ENCODE peak calls at places on chromosomes 4 and X, in five cellular contexts. B is HFF-Myc, E is tibial nerve, F is AG04450, Y is endodermal cell. U is an unnamed sample.

GRCh38 chrX:20383487-20383886 is 116.8 kb upstream of the RPS6KA3 start:
- DNase-seq in B (no peak), E (no peak), F (no peak), Y (no peak), U (no peak)

GRCh38 chr4:116092961-116093360 is 979.5 kb upstream of the NDST4 start:
- DNase-seq in B (no peak), E (no peak), F (no peak), Y (no peak), U (no peak)

GRCh38 chr4:8538703-8539567 is 41.3 kb upstream of the GPR78 start:
- DNase-seq in B (no peak), E (no peak), F (no peak), Y (no peak), U (no peak)

GRCh38 chr4:151329217-151330007 is 4.0 kb upstream of the SH3D19 start:
- DNase-seq in B (no peak), E (no peak), F (no peak), Y (no peak), U (no peak)

GRCh38 chrX:104482757-104483156 is 83.2 kb upstream of the IL1RAPL2 start:
- DNase-seq in B (no peak), E (no peak), F (no peak), Y (no peak), U (no peak)

GRCh38 chrX:13938053-13938765 is 91.5 kb downstream of the GEMIN8 start:
- DNase-seq in B (no peak), E (no peak), F (no peak), Y (peak), U (no peak)

GRCh38 chr4:127214936-127215335 is 417.8 kb upstream of the INTU start:
- DNase-seq in B (no peak), E (no peak), F (no peak), Y (no peak), U (no peak)

GRCh38 chr4:21469438-21470032 is 479.0 kb downstream of the KCNIP4 start:
- DNase-seq in B (no peak), E (no peak), F (no peak), Y (no peak), U (no peak)

GRCh38 chr4:156803056-156803455 is 168.5 kb downstream of the PDGFC start:
- DNase-seq in B (no peak), E (no peak), F (no peak), Y (no peak), U (no peak)

GRCh38 chrX:104420907-104421306 is 145.1 kb upstream of the IL1RAPL2 start:
- DNase-seq in B (no peak), E (no peak), F (no peak), Y (no peak), U (no peak)

GRCh38 chr4:156321203-156321602 is 367.5 kb upstream of the CTSO start:
- DNase-seq in B (no peak), E (no peak), F (peak), Y (no peak), U (no peak)

GRCh38 chr4:21769404-21770147 is 179.0 kb downstream of the KCNIP4 start:
- DNase-seq in B (no peak), E (no peak), F (no peak), Y (no peak), U (no peak)

GRCh38 chr4:40480291-40480690 is 145.2 kb downstream of the CHRNA9 start:
- DNase-seq in B (no peak), E (no peak), F (no peak), Y (no peak), U (no peak)

GRCh38 chrX:101415180-101416130 is 7.4 kb downstream of the HNRNPH2 start:
- DNase-seq in B (no peak), E (no peak), F (peak), Y (peak), U (no peak)

GRCh38 chr4:15805583-15806517 is 27.7 kb downstream of the CD38 start:
- DNase-seq in B (peak), E (no peak), F (peak), Y (peak), U (no peak)

GRCh38 chrX:97096385-97096784 is 212.7 kb downstream of the RPA4 start:
- DNase-seq in B (no peak), E (no peak), F (no peak), Y (peak), U (no peak)

GRCh38 chrX:109268340-109268739 is 213.5 kb downstream of the GUCY2F start:
- DNase-seq in B (no peak), E (no peak), F (no peak), Y (no peak), U (no peak)

GRCh38 chr4:2803624-2804448 is 11.0 kb downstream of the SH3BP2 start:
- DNase-seq in B (no peak), E (no peak), F (no peak), Y (no peak), U (no peak)

GRCh38 chr4:134695433-134695832 is 493.8 kb upstream of the PABPC4L start:
- DNase-seq in B (no peak), E (no peak), F (no peak), Y (no peak), U (no peak)
- TF ChIP-seq CTCF in B (no peak), E (no peak), F (no peak), Y (peak), U (no peak)

DNA sequence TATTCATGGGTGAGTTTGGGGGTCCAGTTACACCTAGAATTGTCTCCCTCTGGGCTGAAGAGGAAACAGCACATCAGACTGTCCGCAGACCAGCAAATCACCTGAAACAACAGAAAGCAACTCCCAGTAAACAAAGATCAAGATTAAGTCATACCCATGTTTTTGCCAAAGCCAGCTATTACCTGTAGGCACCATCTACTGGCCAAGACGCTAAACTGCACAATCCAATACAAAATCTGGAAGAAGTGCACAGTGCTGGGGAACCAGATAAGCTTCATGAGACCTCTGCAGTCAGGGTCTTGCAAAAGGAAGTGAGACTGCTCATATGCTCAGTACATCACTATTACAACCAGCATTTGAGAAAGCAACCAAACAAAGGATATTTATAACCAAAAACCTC is 157.5 kb upstream of the ITM2A start:
- DNase-seq in B (no peak), E (no peak), F (no peak), Y (peak), U (no peak)
- TF ChIP-seq CTCF in B (no peak), E (no peak), F (no peak), Y (peak), U (no peak)

DNA sequence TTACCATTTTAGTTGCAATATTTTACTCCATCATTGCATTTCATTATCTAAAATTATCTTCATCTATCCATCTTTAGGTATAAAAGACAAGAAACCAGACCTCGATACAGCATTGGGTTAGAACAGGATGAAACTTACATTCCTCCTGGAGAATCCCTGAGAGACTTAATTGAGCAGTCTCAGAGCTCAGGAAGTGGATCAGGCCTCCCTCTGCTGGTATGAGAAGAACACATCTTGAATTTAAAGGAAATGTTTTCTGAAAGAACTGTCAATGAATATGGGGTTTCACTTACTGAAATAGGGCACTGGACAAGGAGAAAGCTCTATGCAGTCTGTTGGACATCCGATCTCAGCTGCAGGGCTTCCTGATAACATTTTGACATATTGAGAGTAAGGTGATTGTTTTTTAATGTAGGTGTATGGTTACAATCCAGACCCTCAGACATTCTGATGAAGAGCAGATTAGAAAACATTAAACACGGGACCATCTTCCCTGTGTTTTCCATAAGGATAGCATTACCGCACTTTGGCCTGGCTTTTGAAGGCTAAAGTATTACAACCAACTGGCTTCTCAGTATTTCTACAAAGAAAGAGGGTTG is 367.2 kb downstream of the BMPR1B start:
- DNase-seq in B (peak), E (no peak), F (peak), Y (peak), U (no peak)
- TF ChIP-seq CTCF in B (peak), E (no peak), F (peak), Y (peak), U (no peak)

GRCh38 chrX:124230573-124231300 is 101.7 kb upstream of the TEX13D start:
- DNase-seq in B (no peak), E (no peak), F (no peak), Y (no peak), U (no peak)

GRCh38 chrX:124226129-124226528 is 106.3 kb upstream of the TEX13D start:
- DNase-seq in B (no peak), E (no peak), F (no peak), Y (no peak), U (no peak)

GRCh38 chrX:124231454-124231853 is 101.0 kb upstream of the TEX13D start:
- DNase-seq in B (no peak), E (no peak), F (no peak), Y (no peak), U (no peak)

GRCh38 chrX:124229374-124229773 is 103.1 kb upstream of the TEX13D start:
- DNase-seq in B (no peak), E (no peak), F (no peak), Y (peak), U (no peak)

DNA sequence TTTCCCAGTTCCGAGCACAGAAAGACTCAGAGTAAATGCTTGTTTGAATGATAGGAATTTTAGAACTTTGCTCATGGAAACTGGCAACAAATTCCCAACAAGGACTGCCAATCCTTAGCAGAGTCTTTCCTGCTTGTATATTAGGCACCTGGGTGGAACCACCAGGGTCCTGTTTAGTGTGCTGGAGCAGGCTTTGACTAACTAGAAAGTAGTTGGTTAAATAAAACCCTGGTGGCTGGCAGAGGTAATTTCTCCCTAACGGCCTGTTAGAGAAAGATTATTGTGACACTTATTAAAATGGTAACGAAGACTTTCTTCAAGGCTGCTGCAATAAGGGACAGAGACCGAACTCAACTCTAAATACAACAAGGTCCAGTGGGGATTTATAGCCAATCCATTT is 103.6 kb upstream of the TEX13D start:
- DNase-seq in B (no peak), E (no peak), F (no peak), Y (no peak), U (no peak)
- TF ChIP-seq CTCF in B (no peak), E (no peak), F (no peak), Y (peak), U (no peak)

DNA sequence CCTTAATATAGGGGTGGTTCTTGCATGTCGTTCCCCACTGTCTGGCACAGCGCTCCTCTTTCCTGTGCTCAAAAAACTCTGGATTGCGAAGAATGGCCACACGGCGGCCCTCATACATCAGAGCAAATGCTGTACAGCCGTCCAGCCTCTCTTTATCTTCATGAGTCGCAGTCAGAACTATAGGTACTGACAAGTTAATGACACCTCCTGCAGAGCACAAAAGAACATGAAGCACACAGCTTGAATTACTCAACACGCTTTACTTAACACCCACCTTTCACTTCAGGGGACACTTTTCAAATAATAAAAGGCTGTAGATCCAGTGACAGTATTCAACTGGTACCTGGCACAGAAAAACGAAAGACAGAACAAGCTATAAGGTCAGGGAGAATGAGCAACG is 65.3 kb downstream of the PAPSS1 start:
- DNase-seq in B (no peak), E (no peak), F (no peak), Y (peak), U (no peak)
- TF ChIP-seq CTCF in B (no peak), E (no peak), F (no peak), Y (peak), U (no peak)

GRCh38 chrX:73289039-73289438 is 74.4 kb upstream of the NAP1L2 start:
- DNase-seq in B (no peak), E (no peak), F (no peak), Y (peak), U (no peak)
- TF ChIP-seq CTCF in B (no peak), E (no peak), F (no peak), Y (peak), U (no peak)

GRCh38 chr4:5976431-5976830 is 41.8 kb downstream of the C4orf50 start:
- DNase-seq in B (no peak), E (no peak), F (no peak), Y (peak), U (no peak)

GRCh38 chr4:5980436-5981155 is 37.6 kb downstream of the C4orf50 start:
- DNase-seq in B (no peak), E (no peak), F (no peak), Y (peak), U (no peak)

GRCh38 chr4:5982156-5982973 is 35.9 kb downstream of the C4orf50 start:
- DNase-seq in B (no peak), E (no peak), F (no peak), Y (peak), U (no peak)

GRCh38 chr4:5976921-5977320 is 41.3 kb downstream of the C4orf50 start:
- DNase-seq in B (no peak), E (no peak), F (no peak), Y (peak), U (no peak)

DNA sequence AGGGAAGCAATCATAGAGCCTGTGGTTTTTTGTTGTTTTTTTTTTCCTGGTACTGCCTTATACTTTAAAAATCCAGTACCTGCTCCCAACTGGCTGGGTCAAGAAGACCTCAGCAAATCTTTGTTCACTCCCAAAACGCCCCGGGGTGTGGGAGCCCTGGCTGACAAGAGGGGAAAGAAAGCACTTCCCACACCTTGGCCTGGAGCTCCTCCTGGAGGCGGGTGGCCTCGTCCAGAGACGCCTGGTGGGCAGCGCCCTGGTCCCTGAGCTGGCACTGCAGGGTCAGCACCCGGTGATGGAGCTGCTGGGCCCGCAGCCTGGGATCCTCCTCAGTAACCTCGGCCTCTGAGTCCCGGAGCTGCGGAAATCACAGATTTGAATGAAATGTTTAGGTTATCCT is 38.2 kb downstream of the C4orf50 start:
- DNase-seq in B (no peak), E (no peak), F (no peak), Y (peak), U (no peak)
- TF ChIP-seq CTCF in B (peak), E (no peak), F (peak), Y (peak), U (no peak)

DNA sequence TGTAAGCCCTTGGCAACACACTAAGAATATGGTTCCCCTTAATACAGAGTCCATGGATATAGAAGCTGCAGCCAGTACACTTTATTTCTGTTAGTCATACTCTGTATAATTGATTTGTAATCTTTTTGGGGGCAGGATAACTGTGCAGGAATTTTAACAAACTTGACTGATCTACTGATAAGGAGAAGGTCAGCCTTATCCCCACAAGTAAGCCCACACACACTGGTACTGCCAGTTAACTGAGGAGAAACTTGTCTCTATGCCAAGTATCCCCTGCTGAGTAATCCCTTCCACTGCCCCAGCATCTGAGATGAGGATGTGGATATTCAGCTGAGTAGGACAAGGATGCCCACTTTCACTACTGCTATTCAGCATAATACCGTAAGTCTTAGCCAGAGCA is 154.9 kb upstream of the CXXC4 start:
- DNase-seq in B (no peak), E (no peak), F (no peak), Y (no peak), U (no peak)
- TF ChIP-seq CTCF in B (no peak), E (no peak), F (no peak), Y (no peak), U (no peak)

GRCh38 chr4:7041246-7041645 is 1.9 kb upstream of the TADA2B start:
- DNase-seq in B (no peak), E (no peak), F (no peak), Y (no peak), U (no peak)
- TF ChIP-seq CTCF in B (no peak), E (no peak), F (no peak), Y (no peak), U (no peak)

GRCh38 chr4:57193164-57193810 is 83.1 kb upstream of the IGFBP7 start:
- DNase-seq in B (no peak), E (no peak), F (no peak), Y (no peak), U (no peak)

GRCh38 chr4:57190651-57191481 is 80.7 kb upstream of the IGFBP7 start:
- DNase-seq in B (peak), E (no peak), F (no peak), Y (peak), U (no peak)

GRCh38 chr4:57191523-57192034 is 81.4 kb upstream of the IGFBP7 start:
- DNase-seq in B (no peak), E (no peak), F (no peak), Y (peak), U (no peak)

GRCh38 chr4:57195622-57196021 is 85.4 kb upstream of the IGFBP7 start:
- DNase-seq in B (no peak), E (no peak), F (no peak), Y (no peak), U (no peak)

DNA sequence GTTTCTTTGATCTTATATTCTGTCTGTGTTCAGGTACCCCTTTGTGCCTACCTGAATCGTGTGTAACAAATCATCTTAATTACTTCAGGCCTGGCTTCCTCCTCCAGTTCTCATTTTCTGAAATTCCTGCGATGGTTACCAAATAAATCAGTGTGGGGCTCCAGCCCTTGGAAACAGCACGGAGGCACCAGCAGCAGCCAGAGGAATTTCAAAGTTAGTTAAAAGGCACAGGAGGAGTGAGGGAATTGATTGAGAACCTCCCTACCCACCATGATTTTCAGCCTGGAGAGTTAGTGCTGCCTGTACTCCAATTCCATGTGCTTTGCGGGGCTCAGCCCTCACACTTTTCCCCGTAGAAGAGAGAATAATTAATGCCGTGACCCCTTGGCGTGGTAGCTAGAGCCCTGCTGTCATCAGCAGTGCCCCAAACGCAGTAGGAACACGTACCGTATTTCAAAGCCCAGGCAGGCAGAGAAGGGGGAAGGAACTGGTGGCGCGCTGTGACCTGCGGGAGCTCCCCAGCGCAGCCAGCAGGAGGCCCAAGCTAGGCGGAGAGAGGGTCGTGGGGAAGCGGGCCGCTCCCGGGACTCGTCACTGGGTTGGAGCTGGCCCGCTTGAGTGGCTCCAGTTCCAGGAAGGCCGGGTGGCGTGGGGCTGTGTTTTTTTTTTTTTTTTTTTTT is 84.0 kb upstream of the IGFBP7 start:
- DNase-seq in B (no peak), E (no peak), F (no peak), Y (peak), U (no peak)
- TF ChIP-seq CTCF in B (no peak), E (no peak), F (peak), Y (peak), U (no peak)

U was measured in omental fat pad.